ENCODE peak calls at places on chromosomes 7 and 10, in four cellular contexts. P, C, I and O are unnamed samples.

GRCh38 chr7:102860351-102860811 is 52.4 kb upstream of the LRRC17 start:
- DNase-seq in C (no peak), I (no peak), P (no peak), O (no peak)

GRCh38 chr7:139153832-139154231 is 44.3 kb upstream of the ZC3HAV1 start:
- DNase-seq in I (no peak), C (no peak), P (no peak), O (no peak)

GRCh38 chr10:127122831-127123230 is 73.6 kb downstream of the INSYN2A start:
- DNase-seq in I (no peak), P (no peak), C (no peak), O (no peak)

GRCh38 chr10:13056461-13057077 is 43.4 kb upstream of the OPTN start:
- DNase-seq in C (peak), P (no peak), I (no peak), O (no peak)

GRCh38 chr10:103781329-103782061 is 73.9 kb downstream of the SH3PXD2A start:
- DNase-seq in I (no peak), C (no peak), P (no peak), O (peak)

GRCh38 chr7:95608344-95609173 is 12.2 kb upstream of the PDK4 start:
- DNase-seq in C (peak), P (no peak), I (no peak), O (peak)

GRCh38 chr7:83851551-83851950 is 202.6 kb upstream of the SEMA3E start:
- DNase-seq in C (no peak), I (no peak), P (no peak), O (no peak)

GRCh38 chr10:132302911-132303310 is 4.8 kb downstream of the STK32C start:
- DNase-seq in C (no peak), I (no peak), P (no peak), O (no peak)

GRCh38 chr7:26777383-26777782 is 87.0 kb downstream of the SKAP2 start:
- DNase-seq in P (no peak), C (peak), I (no peak), O (no peak)

GRCh38 chr10:17536221-17536620 is 81.0 kb downstream of the HACD1 start:
- DNase-seq in C (no peak), I (no peak), P (no peak), O (no peak)

GRCh38 chr10:4407783-4408182 is 418.2 kb upstream of the AKR1E2 start:
- DNase-seq in P (no peak), C (no peak), I (no peak), O (no peak)

GRCh38 chr10:128087884-128088695 is 38.1 kb downstream of the MKI67 start:
- DNase-seq in C (no peak), I (no peak), P (no peak), O (no peak)

GRCh38 chr10:15399060-15399661 is 28.1 kb upstream of the FAM171A1 start:
- DNase-seq in C (no peak), P (no peak), I (no peak), O (no peak)

GRCh38 chr7:514651-515598 is 4.7 kb downstream of the PDGFA start:
- DNase-seq in C (peak), P (no peak), I (no peak), O (no peak)

GRCh38 chr7:149741629-149742028 is 31.8 kb downstream of the ZNF467 start:
- DNase-seq in I (no peak), P (no peak), C (peak), O (no peak)

GRCh38 chr7:148410905-148411304 is 179.7 kb upstream of the C7orf33 start:
- DNase-seq in C (no peak), I (no peak), P (no peak), O (no peak)

GRCh38 chr10:122170802-122171201 is 100.3 kb upstream of the BTBD16 start:
- DNase-seq in P (no peak), C (no peak), I (no peak), O (no peak)

GRCh38 chr7:90717286-90718060 is 121.4 kb downstream of the CDK14 start:
- DNase-seq in P (no peak), C (peak), I (no peak), O (no peak)

GRCh38 chr10:133176546-133176945 is 16.5 kb downstream of the KNDC1 start:
- DNase-seq in P (peak), C (no peak), I (no peak), O (no peak)

GRCh38 chr10:129966831-129967578 is 2.9 kb upstream of the EBF3 start:
- DNase-seq in C (no peak), P (no peak), I (no peak), O (no peak)

GRCh38 chr10:124722812-124723783 is 21.1 kb downstream of the FAM53B start:
- DNase-seq in P (peak), I (no peak), C (no peak), O (no peak)

GRCh38 chr7:113204415-113204814 is 86.1 kb upstream of the SMIM30 start:
- DNase-seq in I (no peak), P (no peak), C (no peak), O (no peak)

GRCh38 chr10:58651040-58651439 is 138.4 kb downstream of the BICC1 start:
- DNase-seq in I (no peak), P (no peak), C (peak), O (no peak)

GRCh38 chr10:12103743-12104142 is 25.7 kb upstream of the SEC61A2 start:
- DNase-seq in I (no peak), P (no peak), C (no peak), O (no peak)

GRCh38 chr7:93715234-93715633 is 140.7 kb upstream of the CALCR start:
- DNase-seq in I (no peak), P (no peak), C (no peak), O (no peak)

GRCh38 chr7:77281780-77282478 is 82.3 kb upstream of the FGL2 start:
- DNase-seq in I (no peak), P (no peak), C (no peak), O (no peak)

GRCh38 chr7:158174947-158175346 is 412.7 kb downstream of the PTPRN2 start:
- DNase-seq in C (no peak), P (no peak), I (no peak), O (no peak)

GRCh38 chr7:129843365-129843898 is 109.3 kb downstream of the UBE2H start:
- DNase-seq in P (no peak), I (no peak), C (peak), O (no peak)